ENCODE peak calls at places on chromosome 7, in five cellular contexts. K is CD4-positive, alpha-beta T cell; S is GM23338; U is cardiac muscle cell; C is neural crest cell. D is an unnamed sample.

GRCh38 chr7:149719050-149719899 is 54.1 kb downstream of the ZNF467 start:
- DNase-seq in C (no peak), K (no peak), S (no peak), U (peak), D (no peak)

GRCh38 chr7:130486114-130486962 is 5.5 kb upstream of the MEST start:
- DNase-seq in U (peak), C (peak), S (peak), K (peak), D (peak)

GRCh38 chr7:125065546-125065945 is 135.9 kb upstream of the POT1 start:
- DNase-seq in U (no peak), S (no peak), K (no peak), C (no peak), D (no peak)

GRCh38 chr7:41705109-41705871 is 2.4 kb upstream of the INHBA start:
- DNase-seq in K (peak), C (peak), U (peak), S (peak), D (peak)

GRCh38 chr7:45182856-45183710 is 25.5 kb downstream of the RAMP3 start:
- DNase-seq in K (no peak), U (no peak), C (no peak), S (no peak), D (no peak)

GRCh38 chr7:50310361-50310760 is 5.8 kb downstream of the IKZF1 start:
- DNase-seq in C (no peak), S (no peak), U (no peak), K (no peak), D (no peak)

GRCh38 chr7:37999673-38000072 is 79.2 kb downstream of the EPDR1 start:
- DNase-seq in C (no peak), U (peak), S (no peak), K (no peak), D (no peak)

GRCh38 chr7:126700807-126701604 is 551.7 kb downstream of the GRM8 start:
- DNase-seq in S (peak), U (peak), K (peak), C (peak), D (peak)

GRCh38 chr7:126569402-126569801 is 683.3 kb downstream of the GRM8 start:
- DNase-seq in K (no peak), U (no peak), S (no peak), C (no peak), D (no peak)

GRCh38 chr7:100827330-100828226 is at the start of gene EPHB4:
- DNase-seq in S (peak), U (peak), C (peak), K (no peak), D (no peak)
- TF ChIP-seq CTCF in S (peak), U (peak), C (peak), K (no peak), D (no peak)

DNA sequence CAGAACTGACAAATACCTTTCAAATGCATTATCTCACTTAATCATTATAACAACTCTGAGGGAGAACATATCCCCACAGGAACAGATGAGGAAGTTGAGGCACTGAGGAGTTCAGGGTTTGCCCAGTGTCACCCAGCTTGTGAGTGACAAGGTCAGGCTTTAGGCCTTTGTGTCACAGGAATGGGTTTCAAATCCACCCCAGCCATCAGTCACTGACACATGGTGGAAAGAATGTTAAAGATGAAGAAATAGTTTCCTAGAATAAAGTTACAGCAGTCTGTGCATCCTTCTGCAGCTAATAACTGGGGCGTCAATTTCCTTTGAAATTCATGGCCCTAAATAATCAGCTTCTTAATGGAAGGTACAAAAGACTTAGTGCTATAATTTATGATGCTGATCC is 37.8 kb downstream of the SGCE start:
- DNase-seq in C (no peak), U (no peak), K (no peak), S (no peak), D (no peak)
- TF ChIP-seq CTCF in C (no peak), U (no peak), K (no peak), S (no peak), D (no peak)

DNA sequence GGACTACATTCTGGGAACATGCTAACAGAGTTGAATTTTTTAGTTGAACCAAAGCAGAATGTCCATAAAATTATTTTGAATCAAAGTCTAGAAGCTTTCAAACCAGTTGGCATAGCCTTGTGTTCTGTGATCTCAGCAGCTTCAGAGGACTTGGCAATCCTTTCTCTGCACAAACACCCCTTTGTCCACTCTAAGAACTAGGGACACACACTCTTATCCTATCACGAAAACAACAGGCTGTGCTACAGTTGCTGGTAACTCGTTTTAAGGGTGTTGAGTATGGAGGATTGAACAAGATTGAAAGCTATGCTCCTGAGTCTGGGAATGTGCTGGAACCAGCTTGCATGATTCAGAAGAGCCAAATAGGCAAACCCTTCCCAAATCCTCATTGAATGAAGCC is 76.4 kb upstream of the PRSS58 start:
- DNase-seq in C (no peak), K (no peak), U (no peak), S (no peak), D (no peak)
- TF ChIP-seq CTCF in C (no peak), K (no peak), U (no peak), S (no peak), D (no peak)

GRCh38 chr7:106397994-106398393 is 113.2 kb upstream of the NAMPT start:
- DNase-seq in K (no peak), C (no peak), U (no peak), S (no peak), D (no peak)
- TF ChIP-seq CTCF in K (no peak), C (no peak), U (no peak), S (no peak), D (no peak)

GRCh38 chr7:79282051-79282694 is 171.3 kb downstream of the MAGI2 start:
- DNase-seq in S (peak), K (no peak), U (peak), C (no peak), D (no peak)
- TF ChIP-seq CTCF in S (peak), K (no peak), U (peak), C (peak), D (no peak)

GRCh38 chr7:74473116-74473515 is 19.4 kb downstream of the GTF2IRD1 start:
- DNase-seq in U (no peak), S (no peak), C (no peak), K (no peak), D (no peak)
- TF ChIP-seq CTCF in U (no peak), S (no peak), C (no peak), K (no peak), D (no peak)

GRCh38 chr7:100109521-100110163 is 8.2 kb downstream of the AP4M1 start:
- DNase-seq in S (no peak), C (no peak), K (no peak), U (no peak), D (no peak)
- TF ChIP-seq CTCF in S (peak), C (peak), K (no peak), U (no peak), D (no peak)

GRCh38 chr7:158415316-158415715 is 172.3 kb downstream of the PTPRN2 start:
- DNase-seq in S (no peak), U (no peak), K (no peak), C (no peak), D (no peak)

GRCh38 chr7:158410720-158411119 is 176.9 kb downstream of the PTPRN2 start:
- DNase-seq in K (no peak), S (no peak), C (no peak), U (no peak), D (no peak)

GRCh38 chr7:158411232-158411950 is 176.2 kb downstream of the PTPRN2 start:
- DNase-seq in S (no peak), U (no peak), C (no peak), K (no peak), D (no peak)

GRCh38 chr7:158416283-158416933 is 171.2 kb downstream of the PTPRN2 start:
- DNase-seq in U (no peak), C (no peak), K (no peak), S (no peak), D (no peak)

DNA sequence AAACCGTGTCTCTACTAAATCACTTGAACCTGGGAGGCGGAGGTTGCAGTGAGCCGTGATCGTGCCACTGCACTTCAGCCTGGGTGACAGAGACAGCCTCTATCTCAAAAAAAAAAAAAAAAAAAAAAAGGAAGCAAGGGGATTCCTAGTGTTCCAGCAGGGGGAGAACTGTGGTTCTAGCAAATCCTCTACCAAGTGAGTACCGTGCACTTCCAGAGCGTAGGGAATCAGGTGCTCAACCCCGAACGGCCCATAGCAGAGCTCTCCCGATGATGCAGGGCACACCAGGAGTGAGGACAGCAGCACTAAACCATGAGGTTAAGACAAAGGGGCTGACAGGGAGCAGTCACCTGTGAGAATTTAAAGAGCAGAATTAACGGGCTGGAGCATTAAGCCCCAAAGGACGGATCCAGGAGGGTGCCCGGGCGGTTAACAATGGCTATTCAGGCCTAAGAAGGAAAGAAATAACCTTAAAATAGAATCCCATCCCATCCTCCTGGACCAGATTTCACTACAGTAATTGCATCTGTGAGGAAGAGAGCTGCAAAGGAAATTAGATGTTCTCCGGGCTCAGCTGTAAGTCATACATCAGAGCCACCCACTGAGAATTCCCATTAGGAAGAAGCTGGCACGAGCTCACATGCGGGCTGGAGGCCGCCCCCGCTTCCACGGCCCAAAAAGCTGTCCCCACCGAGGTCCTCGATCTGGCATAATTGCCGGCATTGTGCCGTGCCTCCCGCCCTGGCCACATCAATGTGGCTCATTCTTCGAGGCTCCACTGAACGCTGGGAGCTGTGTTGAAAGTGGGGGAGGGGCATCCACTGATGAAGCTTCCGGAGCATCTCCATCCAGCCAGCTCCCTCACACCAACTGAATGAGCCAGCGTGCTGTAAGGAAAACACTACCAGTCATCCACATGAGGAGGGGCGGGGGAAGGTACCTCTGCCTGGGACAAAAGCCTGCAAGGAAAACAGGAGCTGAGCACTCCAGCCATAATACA is 173.4 kb downstream of the PTPRN2 start:
- DNase-seq in K (no peak), U (no peak), S (peak), C (peak), D (no peak)
- TF ChIP-seq CTCF in K (no peak), U (no peak), S (peak), C (no peak), D (no peak)

GRCh38 chr7:52749880-52750279 is 285.6 kb upstream of the POM121L12 start:
- DNase-seq in C (no peak), U (no peak), K (no peak), S (peak), D (no peak)
- TF ChIP-seq CTCF in C (peak), U (no peak), K (no peak), S (peak), D (no peak)

D was measured in GM12864.